ENCODE peak calls at places on chromosomes 2 and 18, in five cellular contexts. S is astrocyte of the spinal cord, A is natural killer cell, P is A549, C is mammary epithelial cell. I is an unnamed sample.

GRCh38 chr2:10538224-10538894 is 90.2 kb upstream of the ODC1 start:
- DNase-seq in P (peak), C (peak), S (peak), A (no peak), I (no peak)

GRCh38 chr2:189466656-189467055 is 25.4 kb downstream of the WDR75 start:
- DNase-seq in C (no peak), P (peak), A (no peak), S (peak), I (no peak)

GRCh38 chr2:30272761-30273573 is 41.6 kb downstream of the LBH start:
- DNase-seq in A (no peak), S (peak), P (peak), C (no peak), I (no peak)

GRCh38 chr2:150485114-150485870 is 2.2 kb downstream of the RND3 start:
- DNase-seq in A (no peak), C (peak), S (peak), P (peak), I (no peak)

GRCh38 chr2:20226152-20226545 is 1.2 kb upstream of the SDC1 start:
- DNase-seq in S (no peak), C (no peak), A (no peak), P (no peak), I (no peak)

GRCh38 chr2:109692013-109692738 is 78.0 kb downstream of the SOWAHC start:
- DNase-seq in C (no peak), P (no peak), S (no peak), A (no peak), I (no peak)

GRCh38 chr2:73984922-73985317 is 210 bp downstream of the TET3 start:
- DNase-seq in C (no peak), P (peak), A (peak), S (no peak), I (no peak)

GRCh38 chr2:7706791-7707190 is 789.6 kb downstream of the RNF144A start:
- DNase-seq in C (peak), A (no peak), P (no peak), S (no peak), I (no peak)

GRCh38 chr18:48933578-48934399 is 17.0 kb downstream of the SMAD7 start:
- DNase-seq in S (no peak), P (no peak), C (peak), A (peak), I (no peak)

GRCh38 chr18:51194604-51195003 is 2.9 kb downstream of the MEX3C start:
- DNase-seq in P (no peak), A (no peak), S (no peak), C (peak), I (no peak)

GRCh38 chr2:205763708-205764501 is 81.6 kb downstream of the NRP2 start:
- DNase-seq in P (peak), A (peak), C (no peak), S (peak), I (no peak)

GRCh38 chr18:34493099-34493544 is 217.0 kb upstream of the DTNA start:
- DNase-seq in P (no peak), S (peak), A (no peak), C (peak), I (no peak)

GRCh38 chr2:160075171-160075570 is 12.8 kb upstream of the PLA2R1 start:
- DNase-seq in P (no peak), C (peak), A (no peak), S (peak), I (no peak)

GRCh38 chr2:190713476-190713875 is 64.6 kb downstream of the NAB1 start:
- DNase-seq in A (no peak), C (no peak), P (no peak), S (no peak), I (no peak)

GRCh38 chr2:20072436-20073158 is 21.2 kb upstream of the LAPTM4A start:
- DNase-seq in S (no peak), P (no peak), A (no peak), C (no peak), I (no peak)

GRCh38 chr2:96580771-96581170 is 44.2 kb downstream of the ARID5A start:
- DNase-seq in A (no peak), C (peak), S (no peak), P (peak), I (no peak)

GRCh38 chr2:176854062-176854461 is 358.5 kb upstream of the HNRNPA3 start:
- DNase-seq in A (no peak), C (no peak), S (no peak), P (no peak), I (no peak)

GRCh38 chr2:137865954-137866540 is 98.2 kb upstream of the HNMT start:
- DNase-seq in A (no peak), S (peak), P (peak), C (peak), I (no peak)

GRCh38 chr2:192969055-192969454 is 774.3 kb upstream of the TMEFF2 start:
- DNase-seq in S (no peak), P (no peak), C (no peak), A (no peak), I (no peak)

GRCh38 chr2:128498589-128498988 is 179.9 kb upstream of the HS6ST1 start:
- DNase-seq in A (no peak), P (no peak), S (no peak), C (no peak), I (no peak)

GRCh38 chr2:217270089-217270800 is 410.4 kb upstream of the TNP1 start:
- DNase-seq in P (no peak), A (no peak), C (no peak), S (no peak), I (no peak)

GRCh38 chr2:227238242-227239237 is 74.1 kb downstream of the COL4A3 start:
- DNase-seq in P (peak), A (peak), S (peak), C (peak), I (no peak)

GRCh38 chr2:230660294-230661060 is 52.2 kb upstream of the CAB39 start:
- DNase-seq in P (no peak), C (no peak), A (no peak), S (no peak), I (peak)

GRCh38 chr18:57918601-57919000 is 115.5 kb upstream of the ATP8B1 start:
- DNase-seq in S (no peak), A (no peak), P (no peak), C (no peak), I (no peak)

GRCh38 chr18:61841709-61842108 is 51.1 kb downstream of the RNF152 start:
- DNase-seq in A (no peak), C (no peak), P (no peak), S (no peak), I (no peak)

GRCh38 chr2:187008111-187008510 is 159.1 kb upstream of the ZSWIM2 start:
- DNase-seq in A (no peak), S (peak), P (no peak), C (peak), I (no peak)

GRCh38 chr2:55168221-55169154 is 63.6 kb downstream of the CLHC1 start:
- DNase-seq in S (peak), A (no peak), C (peak), P (peak), I (peak)

GRCh38 chr2:30201990-30202389 is 29.3 kb upstream of the LBH start:
- DNase-seq in C (no peak), S (no peak), P (no peak), A (no peak), I (no peak)

GRCh38 chr2:25342372-25343186 is 854 bp upstream of the DNMT3A start:
- DNase-seq in P (peak), A (peak), C (peak), S (peak), I (peak)

GRCh38 chr18:61738488-61738887 is 154.3 kb downstream of the RNF152 start:
- DNase-seq in C (no peak), P (no peak), S (no peak), A (no peak), I (peak)

GRCh38 chr18:54043484-54044256 is 180.8 kb downstream of the MBD2 start:
- DNase-seq in P (no peak), S (no peak), C (peak), A (no peak), I (no peak)
- TF ChIP-seq CTCF in P (no peak), S (peak), C (peak), A (no peak), I (no peak)

GRCh38 chr2:27798476-27798875 is 27.0 kb downstream of the MRPL33 start:
- DNase-seq in C (no peak), A (no peak), P (no peak), S (no peak), I (peak)

GRCh38 chr2:27796991-27797752 is 25.7 kb downstream of the MRPL33 start:
- DNase-seq in P (no peak), S (no peak), C (no peak), A (no peak), I (no peak)

GRCh38 chr2:27799646-27800010 is 28.1 kb downstream of the MRPL33 start:
- DNase-seq in S (no peak), P (peak), C (peak), A (no peak), I (no peak)

GRCh38 chr2:27800856-27801255 is 29.3 kb downstream of the MRPL33 start:
- DNase-seq in P (no peak), S (no peak), C (no peak), A (no peak), I (no peak)

GRCh38 chr2:27798948-27799645 is 27.6 kb downstream of the MRPL33 start:
- DNase-seq in A (no peak), S (peak), C (peak), P (peak), I (no peak)
- TF ChIP-seq CTCF in A (no peak), S (no peak), C (no peak), P (no peak), I (no peak)

GRCh38 chr2:47313728-47314127 is 89.2 kb upstream of the MSH2 start:
- DNase-seq in A (no peak), C (no peak), S (no peak), P (no peak), I (no peak)
- TF ChIP-seq CTCF in A (no peak), C (no peak), S (peak), P (no peak), I (no peak)

GRCh38 chr2:127355407-127356008 is 32.3 kb downstream of the MAP3K2 start:
- DNase-seq in C (peak), P (no peak), S (no peak), A (no peak), I (no peak)
- TF ChIP-seq CTCF in C (peak), P (peak), S (peak), A (peak), I (peak)